ENCODE peak calls at places on chromosomes 13 and 19, in ten cellular contexts. J is right lobe of liver, H is RWPE1, I is upper lobe of left lung, S is pancreas, K is BE2C, R is tibial artery, D is endothelial cell, N is vagina, A is fibroblast of lung. B is an unnamed sample.

GRCh38 chr19:46431824-46432223 is 3.1 kb upstream of the PNMA8C start:
- DNase-seq in S (peak; percentile 59), H (no peak), R (peak; percentile 7), K (no peak), A (no peak), J (no peak), I (no peak), N (no peak), D (no peak), B (no peak)

GRCh38 chr19:49436381-49437017 is 4.8 kb downstream of the SLC17A7 start:
- DNase-seq in H (peak; percentile 38), I (peak; percentile 42), R (no peak), D (peak; percentile 40), K (peak; percentile 81), S (peak; percentile 55), A (no peak), J (no peak), N (no peak), B (no peak)

GRCh38 chr19:15210323-15210774 is 9.6 kb upstream of the NOTCH3 start:
- DNase-seq in H (peak; percentile 68), R (peak; percentile 90), N (no peak), J (no peak), A (peak; percentile 70), D (no peak), I (peak; percentile 86), K (no peak), S (no peak), B (no peak)

GRCh38 chr13:58476176-58476575 is 844.6 kb downstream of the PCDH17 start:
- DNase-seq in K (no peak), J (no peak), D (no peak), N (no peak), H (no peak), A (no peak), S (no peak), R (no peak), I (no peak), B (no peak)

GRCh38 chr13:106573279-106573831 is 5.4 kb upstream of the ARGLU1 start:
- DNase-seq in J (no peak), H (no peak), R (peak; percentile 56), S (no peak), I (no peak), K (no peak), A (peak; percentile 68), D (no peak), N (no peak), B (no peak)

GRCh38 chr13:97142452-97142851 is 79.7 kb upstream of the MBNL2 start:
- DNase-seq in H (no peak), N (no peak), I (no peak), R (no peak), S (peak; percentile 34), D (peak; percentile 27), J (peak; percentile 63), K (no peak), A (no peak), B (no peak)

GRCh38 chr13:24692541-24692940 is 12.3 kb downstream of the ATP12A start:
- DNase-seq in R (peak; percentile 43), I (no peak), J (no peak), N (no peak), A (no peak), H (no peak), D (no peak), K (no peak), S (no peak), B (no peak)

GRCh38 chr13:114145256-114145655 is 12.8 kb upstream of the RASA3 start:
- DNase-seq in J (peak; percentile 24), D (no peak), H (no peak), K (no peak), A (no peak), S (no peak), R (no peak), N (no peak), I (no peak), B (peak; percentile 32)

GRCh38 chr13:31431722-31432137 is 232.0 kb downstream of the B3GLCT start:
- DNase-seq in D (peak; percentile 67), I (peak; percentile 33), R (peak; percentile 62), N (no peak), K (peak; percentile 63), J (peak; percentile 51), S (peak; percentile 39), H (peak; percentile 59), A (peak; percentile 47), B (no peak)

GRCh38 chr19:46291829-46292228 is 5.0 kb upstream of the HIF3A start:
- DNase-seq in N (no peak), K (no peak), D (no peak), H (no peak), A (no peak), I (no peak), R (no peak), S (no peak), J (no peak), B (no peak)

GRCh38 chr13:111120913-111121312 is 5.8 kb downstream of the ARHGEF7 start:
- DNase-seq in S (no peak), I (no peak), J (no peak), D (no peak), H (no peak), A (no peak), N (no peak), R (no peak), K (no peak), B (no peak)

GRCh38 chr13:19781526-19781925 is 1.2 kb downstream of the PSPC1 start:
- DNase-seq in J (no peak), K (no peak), N (no peak), S (no peak), I (no peak), D (no peak), H (no peak), A (peak; percentile 6), R (no peak), B (no peak)

GRCh38 chr19:49497047-49497789 is 984 bp downstream of the RPS11 start:
- DNase-seq in K (peak; percentile 68), R (peak; percentile 73), A (peak; percentile 65), S (no peak), D (no peak), H (peak; percentile 56), J (no peak), N (no peak), I (peak; percentile 88), B (no peak)

GRCh38 chr13:98484289-98485219 is 92.4 kb downstream of the STK24 start:
- DNase-seq in R (peak; percentile 90), N (no peak), J (peak; percentile 74), A (peak; percentile 95), K (no peak), I (peak; percentile 97), S (peak; percentile 84), D (peak; percentile 38), H (peak; percentile 98), B (no peak)

GRCh38 chr13:98481511-98481951 is 95.4 kb downstream of the STK24 start:
- DNase-seq in J (no peak), N (no peak), S (no peak), K (no peak), I (no peak), R (no peak), D (no peak), A (peak; percentile 43), H (no peak), B (no peak)

GRCh38 chr13:98485561-98485960 is 91.3 kb downstream of the STK24 start:
- DNase-seq in A (no peak), N (no peak), J (no peak), K (no peak), R (no peak), S (no peak), H (no peak), D (no peak), I (no peak), B (no peak)

GRCh38 chr13:98482476-98483444 is 94.1 kb downstream of the STK24 start:
- DNase-seq in S (peak; percentile 83), I (peak; percentile 79), N (no peak), R (peak; percentile 64), H (peak; percentile 33), K (no peak), J (peak; percentile 93), D (no peak), A (peak; percentile 92), B (no peak)

GRCh38 chr13:98483636-98484288 is 93.1 kb downstream of the STK24 start:
- DNase-seq in S (no peak), R (no peak), J (no peak), N (no peak), A (peak; percentile 58), H (no peak), K (no peak), D (no peak), I (no peak), B (no peak)
- TF ChIP-seq CTCF in S (no peak), R (no peak), J (no peak), N (no peak), A (no peak), H (no peak), K (no peak), D (no peak), I (no peak), B (peak; percentile 65)

GRCh38 chr13:29402168-29402621 is 193.3 kb downstream of the SLC7A1 start:
- DNase-seq in R (no peak), S (no peak), J (no peak), H (no peak), K (no peak), I (no peak), A (peak; percentile 1), D (no peak), N (no peak), B (no peak)

GRCh38 chr13:29397265-29397664 is 198.2 kb downstream of the SLC7A1 start:
- DNase-seq in D (no peak), R (no peak), J (no peak), H (no peak), A (no peak), K (no peak), S (no peak), I (no peak), N (no peak), B (no peak)

GRCh38 chr13:29396446-29396845 is 199.0 kb downstream of the SLC7A1 start:
- DNase-seq in I (no peak), R (no peak), A (no peak), D (no peak), J (no peak), S (no peak), N (no peak), H (no peak), K (no peak), B (no peak)
- TF ChIP-seq CTCF in I (no peak), R (no peak), A (no peak), D (no peak), J (no peak), S (no peak), N (no peak), H (no peak), K (no peak), B (no peak)

DNA sequence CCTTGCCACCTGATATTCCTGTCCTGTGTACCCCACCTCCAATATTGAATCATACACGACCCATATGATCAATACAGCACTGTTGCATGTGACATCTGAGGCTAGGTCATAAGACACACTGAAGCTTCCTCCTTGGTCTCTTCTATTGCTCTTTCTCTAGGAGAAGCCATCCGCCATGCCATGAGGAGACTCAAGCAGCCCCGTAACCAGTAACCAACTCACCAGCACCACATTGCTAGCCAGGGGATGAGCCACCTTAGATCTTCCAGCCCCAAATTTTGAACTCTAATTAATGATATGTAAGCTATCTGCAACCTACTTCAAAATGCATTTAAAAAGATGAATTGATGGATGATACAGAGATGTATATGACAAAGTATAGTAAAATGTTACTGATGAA is 28.6 kb downstream of the ZNF557 start:
- DNase-seq in H (no peak), D (no peak), A (no peak), R (no peak), S (no peak), I (no peak), K (no peak), N (no peak), J (no peak), B (no peak)
- TF ChIP-seq CTCF in H (no peak), D (no peak), A (no peak), R (no peak), S (no peak), I (no peak), K (no peak), N (no peak), J (no peak), B (no peak)

GRCh38 chr13:95432141-95432540 is 120.4 kb upstream of the CLDN10 start:
- DNase-seq in I (no peak), R (no peak), N (no peak), S (no peak), J (no peak), D (no peak), A (no peak), K (no peak), H (no peak), B (no peak)
- TF ChIP-seq CTCF in I (no peak), R (no peak), N (no peak), S (no peak), J (no peak), D (no peak), A (no peak), K (no peak), H (no peak), B (no peak)

B was measured in chondrocyte.